ENCODE peak calls at places on chromosome 18, in four cellular contexts. N is right lobe of liver, J is H1, F is mucosa of descending colon. A is an unnamed sample.

GRCh38 chr18:24427484-24427883 is 1.0 kb downstream of the IMPACT start:
- DNase-seq in N (no peak), F (no peak), J (no peak), A (peak; percentile 5)

GRCh38 chr18:75735291-75735690 is 307.8 kb upstream of the SMIM21 start:
- DNase-seq in J (no peak), F (no peak), N (no peak), A (no peak)

GRCh38 chr18:42306208-42306980 is 351.4 kb downstream of the PIK3C3 start:
- DNase-seq in J (no peak), N (no peak), F (no peak), A (peak; percentile 6)

GRCh38 chr18:58117685-58118403 is 73.8 kb downstream of the NEDD4L start:
- DNase-seq in N (peak; percentile 69), F (peak; percentile 71), J (no peak), A (no peak)

GRCh38 chr18:45121146-45121545 is 440.5 kb downstream of the SETBP1 start:
- DNase-seq in N (no peak), F (no peak), J (no peak), A (no peak)

GRCh38 chr18:56509656-56510055 is 128.7 kb downstream of the TXNL1 start:
- DNase-seq in F (no peak), J (no peak), N (no peak), A (no peak)

GRCh38 chr18:57209697-57210096 is 62.8 kb downstream of the BOD1L2 start:
- DNase-seq in J (no peak), N (no peak), F (no peak), A (peak; percentile 20)

GRCh38 chr18:69250305-69251151 is 150.2 kb upstream of the DOK6 start:
- DNase-seq in J (no peak), N (no peak), F (no peak), A (no peak)

GRCh38 chr18:38367473-38367872 is 801.9 kb upstream of the CELF4 start:
- DNase-seq in N (no peak), J (no peak), F (no peak), A (no peak)

GRCh38 chr18:47968006-47968676 is 37.7 kb upstream of the SMAD2 start:
- DNase-seq in N (no peak), J (no peak), F (no peak), A (no peak)

GRCh38 chr18:269480-270090 is 1.7 kb upstream of the THOC1 start:
- DNase-seq in N (no peak), F (no peak), J (no peak), A (no peak)

GRCh38 chr18:74040459-74041332 is 106.9 kb downstream of the FBXO15 start:
- DNase-seq in J (peak; percentile 88), N (peak; percentile 68), F (peak; percentile 70), A (peak; percentile 85)
- TF ChIP-seq CTCF in J (peak; percentile 87), N (peak; percentile 82), F (peak; percentile 38), A (peak; percentile 71)

DNA sequence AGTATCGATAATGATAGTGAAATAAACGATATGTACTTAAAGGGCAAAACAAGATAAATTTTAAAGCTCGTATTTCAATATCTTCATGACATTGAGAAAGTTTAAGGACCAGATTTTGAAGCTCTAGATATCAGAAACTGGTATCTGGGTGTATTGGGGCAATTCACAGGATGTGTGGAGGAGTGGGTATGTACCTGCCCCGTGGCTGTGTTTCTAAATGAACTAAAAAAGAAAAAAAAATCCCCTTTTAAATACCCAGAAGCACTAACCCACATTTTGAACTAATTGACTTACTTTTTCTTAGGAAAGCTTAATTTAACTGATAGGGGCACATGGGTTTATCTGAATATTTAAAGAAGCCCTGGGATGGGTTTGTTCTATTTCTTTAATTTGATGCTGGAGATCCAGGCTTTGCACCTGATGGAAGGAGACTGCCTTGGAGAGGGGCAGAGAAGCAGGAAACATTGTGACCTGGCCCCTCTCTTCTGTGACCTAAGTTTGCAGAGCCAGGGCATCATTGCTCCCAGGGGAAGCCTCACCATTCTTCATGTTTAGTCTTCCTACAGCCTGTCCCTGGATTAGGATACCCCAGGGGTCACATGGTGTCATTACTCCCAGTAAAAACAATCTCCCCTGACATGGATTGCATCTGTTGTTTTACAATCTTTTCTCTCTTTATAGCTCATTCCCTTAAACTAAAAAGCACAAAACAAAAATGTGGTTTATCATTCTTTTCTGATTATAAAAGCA is 7.6 kb upstream of the KCTD1 start:
- DNase-seq in N (no peak), J (no peak), F (no peak), A (no peak)
- TF ChIP-seq CTCF in N (no peak), J (no peak), F (no peak), A (no peak)

DNA sequence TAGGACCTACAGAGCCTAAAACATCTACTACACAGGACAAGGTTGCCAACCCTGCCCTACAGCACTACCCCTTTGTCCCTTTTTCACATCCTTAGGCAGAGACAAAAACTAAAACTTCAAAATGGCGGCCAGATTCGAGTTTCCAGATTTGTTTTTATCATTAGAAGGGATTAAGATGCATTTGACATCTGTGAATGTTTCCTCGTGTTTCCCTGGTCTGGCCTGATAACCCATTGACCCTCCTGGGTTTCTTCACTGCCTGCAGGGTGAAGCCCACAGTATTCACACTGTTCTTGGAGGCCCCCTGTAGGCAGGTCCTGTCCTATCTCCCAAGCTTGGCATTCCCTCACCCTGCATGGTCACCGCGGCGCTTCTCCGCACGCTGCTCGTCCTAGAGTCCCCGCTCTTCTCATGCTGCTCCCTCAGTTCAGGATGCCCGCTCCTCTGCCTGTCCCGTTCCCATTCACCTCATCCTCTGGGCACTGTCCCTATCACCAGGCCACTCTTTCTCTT is 67.6 kb downstream of the TPGS2 start:
- DNase-seq in F (no peak), N (no peak), J (no peak), A (no peak)
- TF ChIP-seq CTCF in F (no peak), N (no peak), J (peak; percentile 35), A (no peak)

GRCh38 chr18:33833847-33834246 is 255.8 kb downstream of the ASXL3 start:
- DNase-seq in J (no peak), F (no peak), N (no peak), A (no peak)
- TF ChIP-seq CTCF in J (no peak), F (no peak), N (peak; percentile 57), A (no peak)

GRCh38 chr18:67875936-67876335 is 359.4 kb upstream of the DSEL start:
- DNase-seq in J (no peak), N (no peak), F (no peak), A (no peak)

GRCh38 chr18:67875057-67875456 is 358.5 kb upstream of the DSEL start:
- DNase-seq in J (no peak), F (no peak), N (no peak), A (no peak)

DNA sequence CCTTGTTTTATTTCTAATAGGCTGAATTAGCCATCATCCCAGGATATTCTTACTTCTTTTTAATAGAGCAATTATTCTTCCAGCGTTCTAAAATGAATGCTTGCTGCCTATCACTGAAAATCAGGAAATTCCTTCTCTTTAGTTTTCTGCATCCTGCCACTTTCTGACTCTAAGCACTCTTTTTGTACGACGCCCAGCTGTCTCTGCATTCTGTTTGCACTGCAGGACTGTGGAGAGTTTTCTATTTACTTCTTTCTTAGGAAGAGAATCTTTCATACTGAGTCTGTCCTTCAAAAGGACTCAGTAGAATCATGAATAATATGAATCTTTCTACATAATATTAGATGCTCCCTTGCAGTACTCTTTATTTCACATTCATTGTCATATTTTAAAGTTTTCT is 360.3 kb upstream of the DSEL start:
- DNase-seq in F (no peak), J (no peak), N (no peak), A (no peak)
- TF ChIP-seq CTCF in F (no peak), J (no peak), N (no peak), A (no peak)

GRCh38 chr18:35131387-35132283 is 90.4 kb downstream of the MAPRE2 start:
- DNase-seq in J (no peak), F (no peak), N (no peak), A (no peak)

GRCh38 chr18:35123811-35124210 is 82.6 kb downstream of the MAPRE2 start:
- DNase-seq in N (no peak), J (no peak), F (no peak), A (no peak)

GRCh38 chr18:35128675-35129074 is 87.5 kb downstream of the MAPRE2 start:
- DNase-seq in N (no peak), F (no peak), J (no peak), A (no peak)

GRCh38 chr18:35130236-35130635 is 89.0 kb downstream of the MAPRE2 start:
- DNase-seq in F (no peak), J (no peak), N (no peak), A (no peak)

GRCh38 chr18:35127201-35127600 is 86.0 kb downstream of the MAPRE2 start:
- DNase-seq in F (no peak), N (no peak), J (no peak), A (peak; percentile 26)
- TF ChIP-seq CTCF in F (no peak), N (no peak), J (peak; percentile 64), A (no peak)

GRCh38 chr18:5622905-5623304 is 79.1 kb upstream of the EPB41L3 start:
- DNase-seq in J (no peak), N (no peak), F (no peak), A (no peak)

GRCh38 chr18:5628512-5629255 is 84.9 kb upstream of the EPB41L3 start:
- DNase-seq in F (peak; percentile 83), J (peak; percentile 69), N (peak; percentile 44), A (peak; percentile 12)

GRCh38 chr18:5627756-5628511 is 84.1 kb upstream of the EPB41L3 start:
- DNase-seq in N (no peak), J (no peak), F (peak; percentile 36), A (peak; percentile 1)

GRCh38 chr18:5625076-5625475 is 81.3 kb upstream of the EPB41L3 start:
- DNase-seq in F (no peak), J (no peak), N (no peak), A (no peak)

GRCh38 chr18:5626130-5626880 is 82.5 kb upstream of the EPB41L3 start:
- DNase-seq in J (no peak), F (peak; percentile 16), N (no peak), A (no peak)
- TF ChIP-seq CTCF in J (no peak), F (no peak), N (no peak), A (no peak)